ENCODE peak calls at places on chromosomes 5 and 9, in four cellular contexts. Z is GM12878, B is HepG2, A is H1. D is an unnamed sample.

GRCh38 chr9:75071530-75072122 is 16.3 kb downstream of the NMRK1 start:
- DNase-seq in Z (no peak), B (no peak), A (no peak), D (no peak)

GRCh38 chr9:114283551-114284111 is 39.3 kb upstream of the ORM1 start:
- DNase-seq in Z (no peak), B (no peak), A (no peak), D (no peak)

GRCh38 chr5:102747386-102748166 is 7.5 kb upstream of the PAM start:
- DNase-seq in Z (no peak), B (no peak), A (no peak), D (no peak)

GRCh38 chr5:173327084-173327947 is 898 bp downstream of the STC2 start:
- DNase-seq in Z (no peak), B (no peak), A (no peak), D (peak)

GRCh38 chr9:91541744-91542143 is 118.1 kb upstream of the NFIL3 start:
- DNase-seq in Z (no peak), B (no peak), A (no peak), D (no peak)

GRCh38 chr5:77972545-77973252 is 196.6 kb upstream of the TBCA start:
- DNase-seq in Z (no peak), B (no peak), A (no peak), D (no peak)

GRCh38 chr5:5145651-5146529 is 5.8 kb downstream of the ADAMTS16 start:
- DNase-seq in Z (no peak), B (no peak), A (no peak), D (no peak)

GRCh38 chr9:118059520-118060278 is 355.5 kb downstream of the TLR4 start:
- DNase-seq in Z (no peak), B (peak), A (no peak), D (no peak)

GRCh38 chr5:69512740-69513260 is 20.2 kb downstream of the OCLN start:
- DNase-seq in Z (no peak), B (no peak), A (no peak), D (no peak)

GRCh38 chr5:83516962-83517750 is 45.6 kb downstream of the VCAN start:
- DNase-seq in Z (no peak), B (no peak), A (no peak), D (no peak)

GRCh38 chr9:14296462-14296861 is 17.5 kb downstream of the NFIB start:
- DNase-seq in Z (no peak), B (no peak), A (no peak), D (no peak)

GRCh38 chr5:95884021-95884333 is 61.5 kb upstream of the GLRX start:
- DNase-seq in Z (no peak), B (no peak), A (no peak), D (no peak)

GRCh38 chr5:34684281-34684979 is 28.3 kb downstream of the RAI14 start:
- DNase-seq in Z (no peak), B (peak), A (no peak), D (peak)

GRCh38 chr5:55816342-55816741 is 34.8 kb upstream of the IL31RA start:
- DNase-seq in Z (no peak), B (no peak), A (no peak), D (peak)

GRCh38 chr9:125593581-125593980 is 113.4 kb downstream of the MAPKAP1 start:
- DNase-seq in Z (no peak), B (no peak), A (no peak), D (no peak)

GRCh38 chr9:136644593-136645342 is 17.9 kb upstream of the EGFL7 start:
- DNase-seq in Z (no peak), B (peak), A (no peak), D (peak)

GRCh38 chr9:84076359-84076758 is 95.8 kb downstream of the RMI1 start:
- DNase-seq in Z (no peak), B (no peak), A (no peak), D (no peak)

GRCh38 chr5:96942911-96943310 is 7.0 kb downstream of the LNPEP start:
- DNase-seq in Z (no peak), B (no peak), A (no peak), D (no peak)

DNA sequence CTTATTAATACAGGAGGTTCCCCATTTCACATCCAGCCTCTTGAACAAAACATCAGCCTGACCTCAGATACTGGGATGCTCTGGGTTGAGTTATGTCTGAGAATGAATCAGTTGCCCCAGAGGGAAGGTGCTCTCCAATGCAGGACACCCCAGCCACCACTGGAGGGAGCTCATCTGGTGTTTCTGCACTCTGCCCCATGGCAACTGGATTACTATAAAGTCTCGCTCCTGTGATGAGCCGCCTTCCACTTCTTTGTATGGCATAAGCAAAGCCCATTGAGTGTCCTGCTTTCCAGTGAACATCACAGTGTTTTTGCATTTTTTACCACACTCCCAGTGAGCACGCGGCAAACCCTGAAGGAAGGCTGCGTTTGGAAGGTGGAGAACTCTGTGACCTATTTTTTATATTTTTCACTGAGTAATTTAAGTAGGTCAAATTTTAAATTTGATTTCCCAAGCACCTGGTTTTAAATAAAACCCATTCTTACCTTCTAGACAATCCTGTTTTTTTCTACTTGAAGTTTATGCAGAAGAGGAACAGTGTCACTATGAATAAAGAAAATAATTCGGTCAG is 176.9 kb upstream of the WWC1 start:
- DNase-seq in Z (no peak), B (peak), A (peak), D (peak)
- TF ChIP-seq HDAC2 in Z (no peak), B (no peak), A (no peak), D (no peak)

GRCh38 chr9:20307662-20308061 is 314.6 kb downstream of the MLLT3 start:
- DNase-seq in Z (no peak), B (no peak), A (no peak), D (no peak)
- TF ChIP-seq HDAC2 in Z (no peak), B (no peak), A (no peak), D (no peak)

GRCh38 chr9:2565676-2566340 is 55.8 kb upstream of the VLDLR start:
- DNase-seq in Z (no peak), B (no peak), A (no peak), D (no peak)

GRCh38 chr9:2568689-2569088 is 52.9 kb upstream of the VLDLR start:
- DNase-seq in Z (no peak), B (peak), A (no peak), D (no peak)

GRCh38 chr9:2570615-2571479 is 50.7 kb upstream of the VLDLR start:
- DNase-seq in Z (peak), B (peak), A (no peak), D (peak)

GRCh38 chr9:2567922-2568321 is 53.7 kb upstream of the VLDLR start:
- DNase-seq in Z (no peak), B (no peak), A (no peak), D (no peak)
- TF ChIP-seq HDAC2 in Z (no peak), B (no peak), A (no peak), D (no peak)

GRCh38 chr9:34651876-34652602 is at the start of gene IL11RA:
- DNase-seq in Z (no peak), B (peak), A (peak), D (peak)
- TF ChIP-seq HDAC2 in Z (no peak), B (peak), A (no peak), D (no peak)

DNA sequence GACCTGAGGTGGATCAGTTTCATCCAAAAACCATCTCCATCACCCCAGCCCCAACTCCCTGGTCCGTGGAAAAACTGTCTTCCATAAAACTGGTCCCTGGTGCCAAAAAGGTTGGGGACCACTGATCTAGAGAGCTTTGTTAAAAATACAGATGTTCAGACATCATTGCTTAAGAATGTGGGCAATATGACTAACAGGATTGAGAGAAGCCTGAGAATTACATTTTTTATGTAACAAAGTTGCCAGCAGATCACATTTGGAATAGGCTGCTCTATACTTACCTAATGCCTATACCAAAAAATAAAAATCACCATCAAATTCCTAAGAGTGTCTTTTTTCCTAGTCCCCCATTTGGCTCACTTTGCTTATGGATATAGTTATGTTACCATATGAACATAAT is 143.3 kb downstream of the RAPGEF6 start:
- DNase-seq in Z (no peak), B (no peak), A (no peak), D (no peak)
- TF ChIP-seq HDAC2 in Z (no peak), B (no peak), A (no peak), D (no peak)

DNA sequence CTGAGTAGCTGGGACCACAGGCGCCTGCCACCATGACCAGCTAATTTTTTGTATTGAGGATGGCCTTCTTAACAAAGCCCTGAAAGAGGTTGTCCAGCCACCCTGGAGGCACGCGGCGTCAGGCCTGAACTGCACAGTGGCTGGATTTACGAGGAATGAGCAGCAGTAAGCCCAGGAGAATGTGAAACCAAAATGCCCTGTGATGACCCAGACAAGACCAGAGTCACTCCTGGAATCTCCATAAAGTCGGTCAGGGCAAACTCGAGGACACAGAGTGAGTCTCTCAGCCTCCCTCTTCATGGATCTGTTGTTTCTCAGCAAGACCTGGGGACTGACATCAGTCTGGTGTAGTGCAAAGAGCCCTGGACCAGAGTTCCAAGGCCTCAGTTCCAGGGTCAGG is 53.2 kb upstream of the C5orf58 start:
- DNase-seq in Z (no peak), B (no peak), A (no peak), D (no peak)
- TF ChIP-seq HDAC2 in Z (no peak), B (no peak), A (no peak), D (no peak)

DNA sequence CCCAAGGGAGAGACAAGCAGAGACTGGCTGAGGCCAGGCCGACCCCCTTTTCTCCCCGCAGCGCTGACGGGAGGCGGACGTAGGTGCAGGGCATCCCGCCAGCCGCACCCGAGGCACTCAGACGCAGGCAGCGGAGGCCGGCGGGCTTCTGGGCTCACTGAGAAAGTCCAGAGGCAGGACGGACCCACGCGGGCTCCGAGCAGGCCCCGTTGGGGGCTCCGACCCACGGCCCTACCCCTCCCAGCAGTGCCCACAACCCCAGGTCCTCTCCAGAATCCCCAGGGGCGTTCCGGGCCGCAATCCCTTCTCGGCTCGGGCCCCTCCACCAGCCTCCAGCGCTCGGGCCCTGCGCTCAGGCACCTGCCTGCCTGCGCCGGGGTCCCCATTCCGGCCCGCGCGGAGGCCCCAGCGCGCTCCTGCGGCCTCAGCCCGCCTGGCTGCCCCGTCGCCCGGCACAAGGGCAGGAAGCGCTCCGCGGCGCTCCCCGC is 501 bp downstream of the MTMR12 start:
- DNase-seq in Z (no peak), B (no peak), A (no peak), D (peak)
- TF ChIP-seq HDAC2 in Z (no peak), B (no peak), A (peak), D (no peak)

GRCh38 chr5:53817183-53817582 is 256.7 kb downstream of the NDUFS4 start:
- DNase-seq in Z (no peak), B (no peak), A (no peak), D (no peak)
- TF ChIP-seq HDAC2 in Z (no peak), B (no peak), A (no peak), D (no peak)

D was measured in A549.